ENCODE peak calls at places on chromosomes 4 and X, in nine cellular contexts. D, Z, G, V, A, L, N, S and O are unnamed samples.

GRCh38 chrX:56107320-56107719 is 124.8 kb upstream of the KLF8 start:
- DNase-seq in D (no peak), Z (no peak), G (no peak), V (no peak), A (no peak), L (no peak), N (no peak), S (no peak), O (no peak)

GRCh38 chr4:37976991-37977470 is 16.8 kb downstream of the PTTG2 start:
- DNase-seq in D (peak; percentile 97), Z (peak; percentile 45), G (peak; percentile 96), V (peak; percentile 83), A (peak; percentile 60), L (no peak), N (peak; percentile 91), S (peak; percentile 53), O (no peak)

GRCh38 chr4:119210760-119211159 is 1.8 kb upstream of the USP53 start:
- DNase-seq in D (no peak), Z (no peak), G (no peak), V (no peak), A (no peak), L (no peak), N (peak; percentile 71), S (no peak), O (no peak)

GRCh38 chr4:3213101-3213416 is 35.9 kb upstream of the MSANTD1 start:
- DNase-seq in D (no peak), Z (no peak), G (no peak), V (no peak), A (no peak), L (no peak), N (no peak), S (no peak), O (no peak)

GRCh38 chr4:155805016-155805415 is 46.2 kb downstream of the GUCY1B1 start:
- DNase-seq in D (no peak), Z (no peak), G (no peak), V (no peak), A (no peak), L (no peak), N (peak; percentile 64), S (peak; percentile 59), O (no peak)

GRCh38 chrX:24241822-24242648 is 71.8 kb downstream of the SUPT20HL2 start:
- DNase-seq in D (no peak), Z (no peak), G (no peak), V (peak; percentile 33), A (no peak), L (no peak), N (peak; percentile 27), S (peak; percentile 49), O (no peak)

GRCh38 chrX:330726-331144 is 12.1 kb upstream of the GTPBP6 start:
- DNase-seq in D (peak; percentile 78), Z (no peak), G (peak; percentile 58), V (peak; percentile 28), A (no peak), L (no peak), N (no peak), S (no peak), O (no peak)

GRCh38 chr4:67204441-67204840 is 340.9 kb downstream of the CENPC start:
- DNase-seq in D (no peak), Z (no peak), G (no peak), V (no peak), A (no peak), L (no peak), N (no peak), S (no peak), O (no peak)

GRCh38 chrX:123739474-123739873 is 6.6 kb upstream of the THOC2 start:
- DNase-seq in D (no peak), Z (no peak), G (no peak), V (no peak), A (no peak), L (no peak), N (no peak), S (no peak), O (no peak)

GRCh38 chr4:59380841-59381366 is 1819.2 kb upstream of the ADGRL3 start:
- DNase-seq in D (no peak), Z (no peak), G (no peak), V (no peak), A (no peak), L (no peak), N (no peak), S (peak; percentile 67), O (no peak)

GRCh38 chrX:130110379-130111219 is at the start of gene ELF4:
- DNase-seq in D (peak; percentile 88), Z (no peak), G (peak; percentile 85), V (peak; percentile 55), A (no peak), L (no peak), N (peak; percentile 78), S (peak; percentile 68), O (no peak)

GRCh38 chr4:110424144-110424543 is 51.8 kb upstream of the ENPEP start:
- DNase-seq in D (no peak), Z (no peak), G (no peak), V (no peak), A (no peak), L (no peak), N (no peak), S (no peak), O (no peak)

GRCh38 chr4:20428410-20429160 is 176.9 kb downstream of the SLIT2 start:
- DNase-seq in D (no peak), Z (no peak), G (no peak), V (no peak), A (no peak), L (no peak), N (peak; percentile 41), S (peak; percentile 23), O (no peak)

GRCh38 chr4:140857111-140857510 is 100.9 kb upstream of the TBC1D9 start:
- DNase-seq in D (no peak), Z (no peak), G (no peak), V (no peak), A (no peak), L (no peak), N (no peak), S (no peak), O (no peak)

GRCh38 chrX:129980540-129981206 is 1.8 kb upstream of the BCORL1 start:
- DNase-seq in D (peak; percentile 85), Z (no peak), G (peak; percentile 83), V (peak; percentile 75), A (peak; percentile 23), L (no peak), N (peak; percentile 48), S (peak; percentile 15), O (no peak)

GRCh38 chr4:162869157-162869556 is 297.5 kb downstream of the NAF1 start:
- DNase-seq in D (no peak), Z (no peak), G (no peak), V (no peak), A (no peak), L (no peak), N (no peak), S (no peak), O (no peak)

GRCh38 chr4:127732623-127733199 is 2.5 kb downstream of the SLC25A31 start:
- DNase-seq in D (no peak), Z (no peak), G (no peak), V (no peak), A (no peak), L (peak; percentile 11), N (peak; percentile 63), S (peak; percentile 77), O (peak; percentile 4)

GRCh38 chr4:74670583-74670982 is 123.7 kb downstream of the BTC start:
- DNase-seq in D (no peak), Z (no peak), G (no peak), V (no peak), A (no peak), L (no peak), N (no peak), S (peak; percentile 29), O (no peak)

GRCh38 chrX:104253567-104254441 is 929 bp downstream of the ESX1 start:
- DNase-seq in D (no peak), Z (no peak), G (no peak), V (no peak), A (no peak), L (no peak), N (no peak), S (no peak), O (no peak)
- TF ChIP-seq CTCF in D (no peak), Z (no peak), G (no peak), V (no peak), A (no peak), L (no peak), N (no peak), S (no peak), O (no peak)

DNA sequence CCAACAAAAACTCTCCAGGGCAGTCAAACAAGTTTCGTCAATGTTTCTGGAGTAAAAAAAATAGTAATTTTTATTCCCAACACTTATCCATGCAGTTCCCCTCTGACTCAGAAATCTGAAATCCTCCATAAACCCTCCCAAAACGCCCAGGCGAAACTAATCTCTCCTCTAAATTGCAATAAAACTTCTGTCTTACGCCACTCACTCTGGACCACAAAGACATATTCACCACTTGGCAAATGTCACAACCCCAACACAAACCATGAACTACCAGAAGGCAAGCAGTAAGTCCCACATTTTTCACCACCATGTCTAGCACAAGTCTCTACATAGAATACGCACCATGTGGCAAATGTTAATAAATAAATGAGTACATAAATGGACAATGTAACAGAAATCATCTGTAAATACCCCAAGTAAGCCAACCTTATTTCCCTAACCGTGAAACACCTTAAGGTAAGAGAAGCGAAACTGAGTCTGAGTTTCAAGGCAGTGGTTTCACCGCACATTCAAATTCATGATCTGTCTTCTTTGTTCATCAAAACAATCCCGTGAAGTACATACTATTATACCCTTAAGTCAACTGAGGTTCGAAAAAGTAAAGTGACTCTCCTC is 1.6 kb downstream of the PAPSS1 start:
- DNase-seq in D (no peak), Z (no peak), G (no peak), V (no peak), A (no peak), L (peak; percentile 91), N (peak; percentile 82), S (peak; percentile 70), O (no peak)
- H3K4me3 ChIP-seq in D (no peak overlapping the region), Z (peak overlapping the region; percentile 92), G (no peak overlapping the region), V (peak overlapping the region; percentile 94), A (peak overlapping the region; percentile 87), L (peak overlapping the region; percentile 85), N (peak overlapping the region; percentile 97), S (peak overlapping the region; percentile 93), O (peak overlapping the region; percentile 85)

DNA sequence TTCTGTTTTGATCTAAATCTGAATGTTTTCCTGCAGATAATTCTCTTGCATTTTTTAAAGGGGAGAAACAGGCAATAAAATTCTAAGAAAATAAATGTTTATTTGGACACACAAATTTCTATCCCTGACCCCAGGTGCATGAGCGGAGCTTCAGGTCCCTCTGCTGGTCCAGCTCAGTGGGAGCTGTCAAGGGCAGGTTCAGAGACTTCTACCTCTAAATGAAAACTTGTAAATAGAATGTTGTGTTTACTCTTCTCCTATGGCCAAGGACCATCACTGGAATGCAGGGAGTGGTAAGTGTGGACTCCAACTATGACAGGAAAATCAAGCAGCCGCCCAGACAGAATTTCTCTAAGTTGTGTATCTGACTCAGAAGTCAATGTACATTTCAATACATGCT is 148.6 kb upstream of the TTC29 start:
- DNase-seq in D (no peak), Z (no peak), G (no peak), V (no peak), A (no peak), L (no peak), N (no peak), S (peak; percentile 65), O (no peak)
- TF ChIP-seq CTCF in D (no peak), Z (no peak), G (no peak), V (no peak), A (no peak), L (peak; percentile 32), N (peak; percentile 11), S (peak; percentile 51), O (no peak)

DNA sequence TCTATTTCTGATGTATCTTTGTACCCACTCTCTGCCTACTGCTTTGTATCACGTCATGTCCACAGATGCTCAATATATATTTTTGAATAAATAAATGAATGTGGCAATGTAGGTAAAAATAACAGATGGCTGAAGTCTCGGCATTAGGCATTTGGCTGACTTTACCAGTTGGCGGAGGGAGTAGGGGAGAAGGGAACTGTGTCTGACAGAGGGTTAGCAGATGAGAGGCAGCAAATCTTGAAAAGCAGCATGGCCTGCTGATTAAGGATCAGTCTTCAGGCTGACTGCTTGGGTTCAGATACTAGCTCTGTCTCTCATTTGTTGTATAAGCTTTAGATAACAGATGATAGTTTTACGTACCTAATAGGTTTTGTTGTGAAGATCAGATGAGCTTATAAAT is 31.9 kb upstream of the RASGEF1B start:
- DNase-seq in D (no peak), Z (no peak), G (no peak), V (no peak), A (no peak), L (no peak), N (no peak), S (no peak), O (no peak)
- H3K4me3 ChIP-seq in D (no peak overlapping the region), Z (no peak overlapping the region), G (no peak overlapping the region), V (no peak overlapping the region), A (no peak overlapping the region), L (no peak overlapping the region), N (no peak overlapping the region), S (no peak overlapping the region), O (no peak overlapping the region)